ENCODE peak calls at places on chromosomes 11 and 22, in six cellular contexts. T is colonic mucosa; U is stimulated activated CD4-positive, alpha-beta T cell treated with anti-CD3 and anti-CD28 coated beads, Interleukin-2, amount 100 ng/mL, for 48 hours; A is midbrain; M is naive thymus-derived CD4-positive, alpha-beta T cell; S is stimulated activated CD8-positive, alpha-beta memory T cell treated with anti-CD3 and anti-CD28 coated beads, Interleukin-7, amount 100 ng/mL, for 1 hour. V is an unnamed sample.

GRCh38 chr11:57815476-57815875 is 53.9 kb downstream of the CTNND1 start:
- DNase-seq in T (no peak), U (no peak), S (no peak), A (no peak), M (no peak), V (no peak)

GRCh38 chr11:113728814-113729213 is 22.7 kb upstream of the TMPRSS5 start:
- DNase-seq in T (no peak), S (no peak), M (no peak), A (no peak), U (no peak), V (no peak)

GRCh38 chr22:24424001-24424900 is 3.1 kb upstream of the ADORA2A start:
- DNase-seq in S (no peak), U (no peak), M (no peak), T (no peak), A (no peak), V (no peak)

GRCh38 chr11:78194490-78194889 is 5.8 kb downstream of the USP35 start:
- DNase-seq in U (no peak), S (no peak), T (no peak), M (no peak), A (no peak), V (no peak)

GRCh38 chr11:32939046-32939445 is 46.4 kb downstream of the QSER1 start:
- DNase-seq in A (no peak), U (no peak), T (no peak), M (no peak), S (no peak), V (no peak)

GRCh38 chr11:92829671-92830070 is 139.8 kb upstream of the MTNR1B start:
- DNase-seq in U (no peak), A (no peak), T (no peak), M (no peak), S (no peak), V (no peak)

GRCh38 chr22:24977370-24978230 is 25.1 kb downstream of the KIAA1671 start:
- DNase-seq in T (peak; percentile 72), A (no peak), U (no peak), M (no peak), S (no peak), V (peak; percentile 73)

GRCh38 chr11:115496892-115497291 is 7.3 kb downstream of the CADM1 start:
- DNase-seq in U (no peak), A (peak; percentile 17), M (no peak), S (no peak), T (no peak), V (no peak)

GRCh38 chr11:59802639-59803176 is 7.9 kb downstream of the MRPL16 start:
- DNase-seq in A (peak; percentile 84), M (peak; percentile 46), U (peak; percentile 25), S (no peak), T (peak; percentile 60), V (no peak)

V was measured in Peyer's patch.